ENCODE peak calls at places on chromosomes 6 and 20, in six cellular contexts. M is NCI-H774; K is stimulated activated CD8-positive, alpha-beta memory T cell treated with anti-CD3 and anti-CD28 coated beads, Interleukin-4, amount 100 ng/mL, for 24 hours; L is T1000; U is upper lobe of left lung; N is GM12891. F is an unnamed sample.

GRCh38 chr20:32775240-32775991 is 13.2 kb downstream of the DNMT3B start:
- DNase-seq in K (no peak), L (no peak), U (no peak), M (no peak), N (no peak), F (no peak)

GRCh38 chr20:4046926-4047325 is 31.6 kb upstream of the RNF24 start:
- DNase-seq in M (no peak), L (no peak), N (no peak), K (no peak), U (no peak), F (no peak)

GRCh38 chr6:41599015-41599835 is 39.0 kb upstream of the MDFI start:
- DNase-seq in M (no peak), U (peak; percentile 70), N (no peak), L (no peak), K (no peak), F (no peak)

GRCh38 chr6:33609444-33610034 is 11.6 kb upstream of the ITPR3 start:
- DNase-seq in K (no peak), L (peak; percentile 30), M (no peak), N (no peak), U (no peak), F (no peak)

GRCh38 chr20:38127011-38127621 is 38.0 kb downstream of the TGM2 start:
- DNase-seq in M (no peak), L (peak; percentile 58), K (no peak), U (no peak), N (no peak), F (peak; percentile 85)

GRCh38 chr20:60050193-60050960 is 92.2 kb downstream of the CDH26 start:
- DNase-seq in M (peak; percentile 53), N (no peak), L (no peak), U (no peak), K (no peak), F (no peak)

GRCh38 chr20:41618807-41619294 is 674 bp upstream of the CHD6 start:
- DNase-seq in K (no peak), L (no peak), U (no peak), N (no peak), M (peak; percentile 37), F (no peak)

GRCh38 chr6:116280161-116280959 is 630 bp upstream of the TSPYL1 start:
- DNase-seq in N (no peak), L (no peak), K (no peak), U (no peak), M (no peak), F (peak; percentile 18)

GRCh38 chr6:90003941-90004340 is 109.7 kb downstream of the GJA10 start:
- DNase-seq in N (no peak), K (no peak), L (no peak), M (no peak), U (no peak), F (no peak)

GRCh38 chr6:135600931-135601330 is 103.4 kb upstream of the AHI1 start:
- DNase-seq in N (no peak), U (no peak), L (no peak), M (no peak), K (no peak), F (no peak)

GRCh38 chr6:43103253-43103876 is 27.3 kb downstream of the PTK7 start:
- DNase-seq in K (no peak), N (no peak), U (no peak), L (no peak), M (no peak), F (no peak)

GRCh38 chr6:127118505-127119360 is at the start of gene RSPO3:
- DNase-seq in N (peak; percentile 17), K (no peak), U (peak; percentile 89), M (peak; percentile 22), L (peak; percentile 12), F (no peak)

GRCh38 chr6:12148317-12148801 is 136.2 kb downstream of the HIVEP1 start:
- DNase-seq in N (no peak), K (no peak), M (no peak), L (no peak), U (no peak), F (no peak)

GRCh38 chr6:17098538-17098937 is 3.3 kb upstream of the STMND1 start:
- DNase-seq in N (no peak), M (no peak), U (no peak), L (no peak), K (no peak), F (no peak)

GRCh38 chr20:5657190-5657872 is 92.9 kb upstream of the SHLD1 start:
- DNase-seq in U (no peak), N (no peak), K (no peak), M (no peak), L (peak; percentile 22), F (no peak)

GRCh38 chr6:41527721-41528408 is 18.3 kb upstream of the FOXP4 start:
- DNase-seq in M (peak; percentile 23), U (peak; percentile 60), K (no peak), N (no peak), L (peak; percentile 25), F (no peak)

GRCh38 chr6:46538800-46539199 is 47.6 kb upstream of the RCAN2 start:
- DNase-seq in L (no peak), U (no peak), N (no peak), M (no peak), K (no peak), F (no peak)

GRCh38 chr6:45478235-45478634 is 100.5 kb upstream of the SUPT3H start:
- DNase-seq in N (no peak), M (no peak), K (no peak), L (no peak), U (no peak), F (no peak)

GRCh38 chr6:101226677-101227135 is 166.8 kb upstream of the GRIK2 start:
- DNase-seq in M (no peak), U (no peak), N (no peak), K (no peak), L (peak; percentile 61), F (no peak)

GRCh38 chr6:32807020-32807580 is 9.7 kb downstream of the HLA-DOB start:
- DNase-seq in L (no peak), M (no peak), N (no peak), U (no peak), K (no peak), F (no peak)

GRCh38 chr20:47973519-47974233 is 188.4 kb upstream of the SULF2 start:
- DNase-seq in M (no peak), U (peak; percentile 82), K (no peak), L (no peak), N (no peak), F (no peak)

GRCh38 chr6:155498370-155498769 is 42.7 kb upstream of the NOX3 start:
- DNase-seq in M (no peak), L (no peak), U (no peak), N (no peak), K (no peak), F (no peak)

GRCh38 chr6:132198040-132198439 is 203.2 kb downstream of the MOXD1 start:
- DNase-seq in M (no peak), K (no peak), N (no peak), L (no peak), U (no peak), F (peak; percentile 37)

GRCh38 chr6:133623065-133623464 is 265.8 kb upstream of the TCF21 start:
- DNase-seq in L (no peak), N (no peak), M (no peak), K (no peak), U (no peak), F (no peak)

GRCh38 chr6:35224720-35225119 is 11.0 kb downstream of the SCUBE3 start:
- DNase-seq in U (no peak), L (no peak), N (no peak), M (no peak), K (no peak), F (no peak)

GRCh38 chr20:22411568-22412450 is 172.6 kb downstream of the FOXA2 start:
- DNase-seq in K (no peak), M (no peak), U (no peak), L (no peak), N (no peak), F (no peak)

GRCh38 chr6:9516207-9516606 is 898.7 kb downstream of the TFAP2A start:
- DNase-seq in N (no peak), K (no peak), U (no peak), L (peak; percentile 27), M (no peak), F (peak; percentile 82)

GRCh38 chr6:148590881-148591280 is 155.9 kb upstream of the UST start:
- DNase-seq in M (no peak), L (no peak), K (no peak), N (no peak), U (no peak), F (no peak)

GRCh38 chr6:49327005-49327404 is 136.0 kb downstream of the MMUT start:
- DNase-seq in M (no peak), K (no peak), L (no peak), N (no peak), U (no peak), F (no peak)

GRCh38 chr6:123007885-123008284 is 11.8 kb downstream of the CLVS2 start:
- DNase-seq in N (no peak), M (no peak), K (no peak), L (no peak), U (no peak), F (no peak)

GRCh38 chr20:52295556-52295955 is 104.0 kb upstream of the ZFP64 start:
- DNase-seq in M (no peak), N (no peak), L (no peak), U (no peak), K (no peak), F (no peak)

GRCh38 chr20:42485566-42485965 is 704.1 kb downstream of the PTPRT start:
- DNase-seq in N (no peak), L (no peak), K (no peak), M (no peak), U (no peak), F (no peak)

GRCh38 chr20:25863536-25864325 is 167.1 kb upstream of the ZNF337 start:
- DNase-seq in N (no peak), K (no peak), M (no peak), U (peak; percentile 25), L (no peak), F (peak; percentile 8)

GRCh38 chr6:151445482-151445881 is 6.4 kb downstream of the RMND1 start:
- DNase-seq in K (no peak), M (no peak), N (no peak), U (no peak), L (no peak), F (no peak)

GRCh38 chr6:138824482-138825134 is 28.7 kb downstream of the ECT2L start:
- DNase-seq in N (no peak), L (no peak), U (no peak), M (no peak), K (no peak), F (no peak)

GRCh38 chr20:60030471-60030870 is 72.2 kb downstream of the CDH26 start:
- DNase-seq in K (no peak), M (no peak), N (no peak), U (no peak), L (no peak), F (no peak)

GRCh38 chr6:28134015-28134414 is 7.7 kb upstream of the ZKSCAN8 start:
- DNase-seq in M (no peak), K (no peak), N (no peak), U (no peak), L (no peak), F (no peak)

F was measured in SW 1271.